ENCODE peak calls at places on chromosomes 2 and 18, in eight cellular contexts. H is activated T-cell treated with anti-CD3 and anti-CD28 coated beads for 24 hours; Y is CD8-positive, alpha-beta memory T cell; A is stimulated activated CD4-positive, alpha-beta T cell treated with anti-CD3 and anti-CD28 coated beads, Interleukin-4, amount 100 ng/mL, for 1 hour; O is suprapubic skin; P is GM13976; M is glutamatergic neuron; E is mammary epithelial cell. D is an unnamed sample.

GRCh38 chr2:98233941-98234340 is 112.3 kb upstream of the CNGA3 start:
- DNase-seq in A (no peak), O (no peak), H (no peak), E (no peak), Y (no peak), M (no peak), P (no peak), D (no peak)

GRCh38 chr2:235170536-235171510 is 219.0 kb downstream of the SH3BP4 start:
- DNase-seq in A (no peak), M (peak; percentile 52), E (peak; percentile 56), Y (no peak), H (no peak), O (no peak), P (no peak), D (no peak)

GRCh38 chr2:108119026-108119425 is 120.7 kb upstream of the SULT1C3 start:
- DNase-seq in Y (no peak), M (no peak), H (no peak), P (no peak), A (no peak), O (no peak), E (no peak), D (no peak)

GRCh38 chr18:741931-742512 is 29.6 kb upstream of the ENOSF1 start:
- DNase-seq in H (no peak), O (no peak), E (peak; percentile 8), Y (peak; percentile 40), M (no peak), P (peak; percentile 62), A (no peak), D (peak; percentile 39)

GRCh38 chr2:218709906-218710305 is 729 bp upstream of the TTLL4 start:
- DNase-seq in P (no peak), M (no peak), A (no peak), H (no peak), O (no peak), E (no peak), Y (no peak), D (no peak)

GRCh38 chr2:23096905-23097602 is 287.9 kb upstream of the KLHL29 start:
- DNase-seq in P (no peak), M (no peak), A (no peak), Y (no peak), O (no peak), H (no peak), E (peak; percentile 8), D (no peak)

GRCh38 chr2:204900910-204901309 is 355.6 kb downstream of the PARD3B start:
- DNase-seq in A (no peak), P (no peak), M (no peak), Y (no peak), E (peak; percentile 52), O (no peak), H (no peak), D (no peak)

GRCh38 chr18:12776821-12777471 is 74.1 kb downstream of the PSMG2 start:
- DNase-seq in H (no peak), Y (no peak), E (no peak), P (no peak), M (peak; percentile 54), A (no peak), O (no peak), D (no peak)

GRCh38 chr18:68298340-68298739 is 416.6 kb downstream of the TMX3 start:
- DNase-seq in O (no peak), E (no peak), P (no peak), A (no peak), Y (no peak), M (no peak), H (no peak), D (no peak)

GRCh38 chr2:101704046-101704466 is 6.5 kb downstream of the MAP4K4 start:
- DNase-seq in P (no peak), M (no peak), A (no peak), H (no peak), E (peak; percentile 77), Y (peak; percentile 26), O (peak; percentile 75), D (no peak)

GRCh38 chr2:208252766-208253492 is 1.9 kb downstream of the IDH1 start:
- DNase-seq in O (no peak), H (no peak), A (no peak), Y (no peak), P (no peak), E (no peak), M (no peak), D (no peak)

GRCh38 chr2:64457518-64457917 is 3.6 kb downstream of the LGALSL start:
- DNase-seq in Y (no peak), H (no peak), O (no peak), E (no peak), P (no peak), M (no peak), A (no peak), D (no peak)

GRCh38 chr2:86293612-86294011 is 43.8 kb downstream of the REEP1 start:
- DNase-seq in M (no peak), A (no peak), Y (no peak), H (no peak), O (no peak), E (no peak), P (no peak), D (no peak)

GRCh38 chr2:164839914-164840457 is 1.6 kb downstream of the COBLL1 start:
- DNase-seq in P (no peak), H (no peak), Y (no peak), E (peak; percentile 86), M (no peak), O (no peak), A (no peak), D (no peak)

GRCh38 chr2:46489430-46489829 is 10.1 kb downstream of the TMEM247 start:
- DNase-seq in O (no peak), P (no peak), E (no peak), M (no peak), A (no peak), H (no peak), Y (no peak), D (no peak)

GRCh38 chr2:238570926-238571325 is 144.2 kb downstream of the ASB1 start:
- DNase-seq in E (no peak), H (no peak), M (no peak), A (no peak), Y (no peak), P (no peak), O (no peak), D (no peak)

GRCh38 chr2:168402531-168402930 is 53.5 kb upstream of the CERS6 start:
- DNase-seq in P (no peak), O (no peak), E (no peak), H (no peak), M (no peak), A (no peak), Y (no peak), D (no peak)

GRCh38 chr2:205629021-205629817 is 53.1 kb upstream of the NRP2 start:
- DNase-seq in E (no peak), A (no peak), Y (no peak), M (no peak), P (no peak), O (no peak), H (no peak), D (no peak)

GRCh38 chr2:205235434-205235833 is 446.9 kb upstream of the NRP2 start:
- DNase-seq in Y (no peak), P (no peak), H (no peak), O (no peak), M (no peak), A (no peak), E (peak; percentile 68), D (no peak)

GRCh38 chr2:147873859-147874483 is 29.1 kb downstream of the ACVR2A start:
- DNase-seq in M (no peak), P (no peak), E (no peak), Y (no peak), A (no peak), H (no peak), O (no peak), D (no peak)

GRCh38 chr2:88885275-88885674 is 193.8 kb downstream of the RPIA start:
- DNase-seq in Y (no peak), O (no peak), M (no peak), H (no peak), P (peak; percentile 10), E (no peak), A (no peak), D (no peak)

GRCh38 chr18:77133920-77134496 is 1.4 kb upstream of the MBP start:
- DNase-seq in Y (no peak), O (no peak), M (peak; percentile 84), A (no peak), H (no peak), P (peak; percentile 58), E (no peak), D (peak; percentile 38)

GRCh38 chr2:190809876-190810525 is 70.6 kb upstream of the GLS start:
- DNase-seq in M (no peak), O (no peak), E (peak; percentile 86), H (no peak), P (no peak), A (no peak), Y (no peak), D (no peak)

GRCh38 chr2:219541611-219542180 is 1.9 kb downstream of the CHPF start:
- DNase-seq in E (peak; percentile 84), M (peak; percentile 92), A (peak; percentile 89), O (peak; percentile 83), H (peak; percentile 73), P (peak; percentile 92), Y (peak; percentile 84), D (peak; percentile 63)

GRCh38 chr2:169011698-169012097 is 19.4 kb downstream of the ABCB11 start:
- DNase-seq in O (no peak), H (no peak), E (no peak), M (no peak), A (no peak), P (no peak), Y (no peak), D (no peak)

GRCh38 chr18:76709659-76710645 is 112.4 kb upstream of the ZNF236 start:
- DNase-seq in M (peak; percentile 78), O (peak; percentile 79), H (peak; percentile 44), A (peak; percentile 60), P (peak; percentile 78), E (peak; percentile 36), Y (peak; percentile 47), D (peak; percentile 70)

GRCh38 chr2:43592443-43592842 is 3.4 kb downstream of the THADA start:
- DNase-seq in A (no peak), P (no peak), O (no peak), M (no peak), E (no peak), Y (no peak), H (no peak), D (no peak)

GRCh38 chr2:151258121-151258520 is 3.5 kb downstream of the RBM43 start:
- DNase-seq in E (peak; percentile 84), Y (no peak), O (no peak), M (no peak), H (no peak), A (no peak), P (no peak), D (no peak)

GRCh38 chr2:241892299-241893137 is 23.0 kb downstream of the RTP5 start:
- DNase-seq in O (peak; percentile 64), Y (no peak), P (no peak), M (no peak), H (no peak), A (no peak), E (peak; percentile 44), D (no peak)

GRCh38 chr18:62196079-62196478 is 9.0 kb downstream of the RELCH start:
- DNase-seq in O (no peak), Y (no peak), P (no peak), E (no peak), A (no peak), H (no peak), M (no peak), D (no peak)

GRCh38 chr2:98896944-98897343 is 39.1 kb downstream of the CRACDL start:
- DNase-seq in Y (no peak), H (no peak), O (no peak), E (no peak), P (no peak), A (no peak), M (no peak), D (no peak)

GRCh38 chr18:3595282-3596273 is 145.6 kb downstream of the TGIF1 start:
- DNase-seq in M (no peak), P (peak; percentile 51), O (no peak), H (peak; percentile 24), Y (peak; percentile 11), E (peak; percentile 95), A (no peak), D (peak; percentile 79)

GRCh38 chr2:226603606-226604005 is 196.0 kb downstream of the IRS1 start:
- DNase-seq in E (no peak), P (no peak), A (no peak), O (no peak), Y (no peak), H (no peak), M (no peak), D (no peak)

GRCh38 chr2:128307595-128307994 is 11.1 kb downstream of the HS6ST1 start:
- DNase-seq in P (no peak), O (peak; percentile 44), Y (no peak), A (no peak), E (no peak), H (no peak), M (peak; percentile 3), D (no peak)